ENCODE peak calls at places on chromosomes 4 and X, in seven cellular contexts. M is stimulated activated CD8-positive, alpha-beta memory T cell treated with anti-CD3 and anti-CD28 coated beads, Interleukin-7, amount 100 ng/mL, for 24 hours; O is RPMI7951; Y is GDM1; U is SW480; G is T-helper 17 cell; E is CD4-positive, CD25-positive, alpha-beta regulatory T cell. P is an unnamed sample.

GRCh38 chrX:69264134-69264533 is 98.9 kb upstream of the PJA1 start:
- DNase-seq in E (no peak), M (no peak), Y (no peak), U (no peak), O (no peak), G (no peak), P (no peak)

GRCh38 chr4:77001907-77002306 is 52.4 kb downstream of the SEPTIN11 start:
- DNase-seq in U (no peak), M (no peak), O (peak), Y (peak), G (no peak), E (no peak), P (no peak)

GRCh38 chrX:39814391-39814790 is 283.4 kb downstream of the BCOR start:
- DNase-seq in U (peak), E (peak), O (peak), Y (no peak), M (no peak), G (peak), P (peak)

GRCh38 chrX:23854945-23855344 is 52.8 kb downstream of the APOO start:
- DNase-seq in U (no peak), E (no peak), G (no peak), M (no peak), O (no peak), Y (no peak), P (no peak)

GRCh38 chr4:123052007-123052406 is 129.6 kb upstream of the NUDT6 start:
- DNase-seq in U (no peak), O (no peak), G (no peak), M (no peak), Y (no peak), E (no peak), P (no peak)

GRCh38 chr4:84499065-84499982 is at the start of gene NKX6-1:
- DNase-seq in Y (no peak), E (no peak), U (peak), O (peak), M (no peak), G (no peak), P (no peak)

GRCh38 chr4:48913346-48913745 is 6.8 kb upstream of the OCIAD2 start:
- DNase-seq in Y (no peak), O (peak), M (no peak), G (no peak), U (no peak), E (no peak), P (no peak)

GRCh38 chrX:124194209-124194608 is 138.3 kb upstream of the TEX13D start:
- DNase-seq in U (no peak), E (no peak), M (no peak), G (no peak), Y (no peak), O (peak), P (no peak)

GRCh38 chr4:5050520-5050955 is 742 bp upstream of the STK32B start:
- DNase-seq in U (peak), G (no peak), Y (peak), M (no peak), O (peak), E (no peak), P (no peak)

GRCh38 chr4:114180481-114180880 is 201.0 kb upstream of the ARSJ start:
- DNase-seq in O (peak), U (peak), G (no peak), M (no peak), Y (no peak), E (peak), P (peak)

GRCh38 chrX:7351946-7352345 is 204.0 kb upstream of the PUDP start:
- DNase-seq in M (no peak), O (no peak), E (no peak), G (no peak), U (no peak), Y (no peak), P (no peak)

GRCh38 chrX:37921758-37922157 is 74.4 kb upstream of the DYNLT3 start:
- DNase-seq in M (no peak), G (no peak), E (no peak), U (peak), O (peak), Y (no peak), P (no peak)

GRCh38 chrX:23505531-23506303 is 161.6 kb upstream of the PRDX4 start:
- DNase-seq in Y (no peak), E (no peak), M (no peak), G (no peak), O (no peak), U (no peak), P (no peak)

GRCh38 chrX:19291086-19291485 is 52.6 kb upstream of the PDHA1 start:
- DNase-seq in M (no peak), E (no peak), Y (no peak), G (no peak), U (no peak), O (no peak), P (no peak)